ENCODE peak calls at places on chromosomes 2 and 18, in six cellular contexts. One of them, this sample, is unnamed.
A peak's percentile ranks its signal among the peaks of the same experiment; 100 is the strongest.

GRCh38 chr18:79524181-79525078 is 128.7 kb downstream of the NFATC1 start:
- DNase-seq in esophagus squamous epithelium: no peak
- DNase-seq in ovary: peak; percentile 6
- DNase-seq in GM23338: no peak
- DNase-seq in HepG2: no peak
- DNase-seq in HCT116: no peak
- DNase-seq in this sample: no peak

GRCh38 chr2:216695401-216695821 is at the start of gene IGFBP5:
- DNase-seq in esophagus squamous epithelium: no peak
- DNase-seq in ovary: peak; percentile 97
- DNase-seq in GM23338: peak; percentile 94
- DNase-seq in HepG2: no peak
- DNase-seq in HCT116: no peak
- DNase-seq in this sample: peak; percentile 68

GRCh38 chr2:182456784-182457183 is 29.9 kb upstream of the PDE1A start:
- DNase-seq in esophagus squamous epithelium: no peak
- DNase-seq in ovary: no peak
- DNase-seq in GM23338: no peak
- DNase-seq in HepG2: no peak
- DNase-seq in HCT116: no peak
- DNase-seq in this sample: no peak

GRCh38 chr2:126029316-126029715 is 626.6 kb upstream of the GYPC start:
- DNase-seq in esophagus squamous epithelium: no peak
- DNase-seq in ovary: no peak
- DNase-seq in GM23338: peak; percentile 55
- DNase-seq in HepG2: no peak
- DNase-seq in HCT116: no peak
- DNase-seq in this sample: no peak

GRCh38 chr2:36756438-36756837 is 59.9 kb downstream of the VIT start:
- DNase-seq in esophagus squamous epithelium: no peak
- DNase-seq in ovary: no peak
- DNase-seq in GM23338: no peak
- DNase-seq in HepG2: peak; percentile 13
- DNase-seq in HCT116: no peak
- DNase-seq in this sample: no peak

GRCh38 chr18:52152036-52152435 is 188.0 kb upstream of the DCC start:
- DNase-seq in esophagus squamous epithelium: no peak
- DNase-seq in ovary: no peak
- DNase-seq in GM23338: no peak
- DNase-seq in HepG2: no peak
- DNase-seq in HCT116: no peak
- DNase-seq in this sample: no peak

GRCh38 chr2:44778221-44778654 is 163.3 kb upstream of the SIX3 start:
- DNase-seq in esophagus squamous epithelium: no peak
- DNase-seq in ovary: no peak
- DNase-seq in GM23338: peak; percentile 67
- DNase-seq in HepG2: no peak
- DNase-seq in HCT116: no peak
- DNase-seq in this sample: no peak

GRCh38 chr2:178298785-178299212 is 104.5 kb downstream of the OSBPL6 start:
- DNase-seq in esophagus squamous epithelium: no peak
- DNase-seq in ovary: no peak
- DNase-seq in GM23338: no peak
- DNase-seq in HepG2: no peak
- DNase-seq in HCT116: peak; percentile 32
- DNase-seq in this sample: no peak

GRCh38 chr2:207747653-207748560 is 21.8 kb downstream of the FZD5 start:
- DNase-seq in esophagus squamous epithelium: no peak
- DNase-seq in ovary: no peak
- DNase-seq in GM23338: no peak
- DNase-seq in HepG2: peak; percentile 89
- DNase-seq in HCT116: no peak
- DNase-seq in this sample: no peak

GRCh38 chr2:173462908-173463840 is 108.5 kb downstream of the CDCA7 start:
- DNase-seq in esophagus squamous epithelium: no peak
- DNase-seq in ovary: no peak
- DNase-seq in GM23338: peak; percentile 23
- DNase-seq in HepG2: peak; percentile 77
- DNase-seq in HCT116: no peak
- DNase-seq in this sample: no peak

GRCh38 chr2:230503798-230504197 is 87.8 kb downstream of the SP100 start:
- DNase-seq in esophagus squamous epithelium: no peak
- DNase-seq in ovary: no peak
- DNase-seq in GM23338: no peak
- DNase-seq in HepG2: no peak
- DNase-seq in HCT116: no peak
- DNase-seq in this sample: no peak

GRCh38 chr2:160918909-160919503 is 241.2 kb upstream of the TANK start:
- DNase-seq in esophagus squamous epithelium: no peak
- DNase-seq in ovary: peak; percentile 64
- DNase-seq in GM23338: peak; percentile 84
- DNase-seq in HepG2: peak; percentile 37
- DNase-seq in HCT116: peak; percentile 21
- DNase-seq in this sample: peak; percentile 73

GRCh38 chr2:202140522-202141292 is 67.7 kb downstream of the KIAA2012 start:
- DNase-seq in esophagus squamous epithelium: no peak
- DNase-seq in ovary: no peak
- DNase-seq in GM23338: no peak
- DNase-seq in HepG2: no peak
- DNase-seq in HCT116: no peak
- DNase-seq in this sample: no peak

GRCh38 chr2:39334978-39335377 is 91.2 kb upstream of the CDKL4 start:
- DNase-seq in esophagus squamous epithelium: no peak
- DNase-seq in ovary: no peak
- DNase-seq in GM23338: no peak
- DNase-seq in HepG2: no peak
- DNase-seq in HCT116: no peak
- DNase-seq in this sample: no peak

GRCh38 chr18:22128954-22129353 is 40.4 kb upstream of the GATA6 start:
- DNase-seq in esophagus squamous epithelium: no peak
- DNase-seq in ovary: no peak
- DNase-seq in GM23338: no peak
- DNase-seq in HepG2: no peak
- DNase-seq in HCT116: no peak
- DNase-seq in this sample: no peak

GRCh38 chr18:22106536-22107292 is 62.7 kb upstream of the GATA6 start:
- DNase-seq in esophagus squamous epithelium: no peak
- DNase-seq in ovary: no peak
- DNase-seq in GM23338: no peak
- DNase-seq in HepG2: peak; percentile 12
- DNase-seq in HCT116: no peak
- DNase-seq in this sample: peak; percentile 57

GRCh38 chr2:69138793-69139510 is 126.0 kb downstream of the ANTXR1 start:
- DNase-seq in esophagus squamous epithelium: no peak
- DNase-seq in ovary: no peak
- DNase-seq in GM23338: no peak
- DNase-seq in HepG2: no peak
- DNase-seq in HCT116: peak; percentile 45
- DNase-seq in this sample: no peak

GRCh38 chr18:10798727-10799435 is 273.1 kb downstream of the NAPG start:
- DNase-seq in esophagus squamous epithelium: no peak
- DNase-seq in ovary: no peak
- DNase-seq in GM23338: peak; percentile 18
- DNase-seq in HepG2: peak; percentile 19
- DNase-seq in HCT116: no peak
- DNase-seq in this sample: no peak

GRCh38 chr2:54634564-54635511 is 88.6 kb upstream of the EML6 start:
- DNase-seq in esophagus squamous epithelium: no peak
- DNase-seq in ovary: peak; percentile 35
- DNase-seq in GM23338: peak; percentile 38
- DNase-seq in HepG2: no peak
- DNase-seq in HCT116: no peak
- DNase-seq in this sample: no peak

GRCh38 chr2:45653584-45653983 is 2.1 kb downstream of the PRKCE start:
- DNase-seq in esophagus squamous epithelium: no peak
- DNase-seq in ovary: no peak
- DNase-seq in GM23338: no peak
- DNase-seq in HepG2: no peak
- DNase-seq in HCT116: no peak
- DNase-seq in this sample: no peak

GRCh38 chr2:104332733-104333132 is 521.2 kb upstream of the POU3F3 start:
- DNase-seq in esophagus squamous epithelium: no peak
- DNase-seq in ovary: no peak
- DNase-seq in GM23338: peak; percentile 54
- DNase-seq in HepG2: no peak
- DNase-seq in HCT116: no peak
- DNase-seq in this sample: no peak

GRCh38 chr2:47501374-47502200 is 98.6 kb downstream of the MSH2 start:
- DNase-seq in esophagus squamous epithelium: no peak
- DNase-seq in ovary: no peak
- DNase-seq in GM23338: no peak
- DNase-seq in HepG2: no peak
- DNase-seq in HCT116: no peak
- DNase-seq in this sample: no peak

GRCh38 chr2:199471443-199472057 is 13.8 kb upstream of the SATB2 start:
- DNase-seq in esophagus squamous epithelium: no peak
- DNase-seq in ovary: no peak
- DNase-seq in GM23338: peak; percentile 94
- DNase-seq in HepG2: peak; percentile 53
- DNase-seq in HCT116: no peak
- DNase-seq in this sample: peak; percentile 83

GRCh38 chr2:28377984-28378678 is 14.5 kb upstream of the FOSL2 start:
- DNase-seq in esophagus squamous epithelium: no peak
- DNase-seq in ovary: no peak
- DNase-seq in GM23338: no peak
- DNase-seq in HepG2: no peak
- DNase-seq in HCT116: no peak
- DNase-seq in this sample: peak; percentile 82

GRCh38 chr2:28381225-28382180 is 11.2 kb upstream of the FOSL2 start:
- DNase-seq in esophagus squamous epithelium: no peak
- DNase-seq in ovary: no peak
- DNase-seq in GM23338: no peak
- DNase-seq in HepG2: no peak
- DNase-seq in HCT116: no peak
- DNase-seq in this sample: no peak

GRCh38 chr2:28377201-28377816 is 15.3 kb upstream of the FOSL2 start:
- DNase-seq in esophagus squamous epithelium: no peak
- DNase-seq in ovary: no peak
- DNase-seq in GM23338: no peak
- DNase-seq in HepG2: no peak
- DNase-seq in HCT116: no peak
- DNase-seq in this sample: peak; percentile 51

GRCh38 chr2:28380185-28380584 is 12.5 kb upstream of the FOSL2 start:
- DNase-seq in esophagus squamous epithelium: no peak
- DNase-seq in ovary: no peak
- DNase-seq in GM23338: no peak
- DNase-seq in HepG2: no peak
- DNase-seq in HCT116: no peak
- DNase-seq in this sample: no peak

GRCh38 chr2:28378679-28379392 is 13.8 kb upstream of the FOSL2 start:
- DNase-seq in esophagus squamous epithelium: no peak
- DNase-seq in ovary: no peak
- DNase-seq in GM23338: no peak
- DNase-seq in HepG2: no peak
- DNase-seq in HCT116: no peak
- DNase-seq in this sample: no peak
- H3K4me3 ChIP-seq in esophagus squamous epithelium: peak overlapping the region; percentile 9
- H3K4me3 ChIP-seq in ovary: no peak overlapping the region
- H3K4me3 ChIP-seq in GM23338: no peak overlapping the region
- H3K4me3 ChIP-seq in HepG2: no peak overlapping the region
- H3K4me3 ChIP-seq in HCT116: no peak overlapping the region
- H3K4me3 ChIP-seq in this sample: no peak overlapping the region

DNA sequence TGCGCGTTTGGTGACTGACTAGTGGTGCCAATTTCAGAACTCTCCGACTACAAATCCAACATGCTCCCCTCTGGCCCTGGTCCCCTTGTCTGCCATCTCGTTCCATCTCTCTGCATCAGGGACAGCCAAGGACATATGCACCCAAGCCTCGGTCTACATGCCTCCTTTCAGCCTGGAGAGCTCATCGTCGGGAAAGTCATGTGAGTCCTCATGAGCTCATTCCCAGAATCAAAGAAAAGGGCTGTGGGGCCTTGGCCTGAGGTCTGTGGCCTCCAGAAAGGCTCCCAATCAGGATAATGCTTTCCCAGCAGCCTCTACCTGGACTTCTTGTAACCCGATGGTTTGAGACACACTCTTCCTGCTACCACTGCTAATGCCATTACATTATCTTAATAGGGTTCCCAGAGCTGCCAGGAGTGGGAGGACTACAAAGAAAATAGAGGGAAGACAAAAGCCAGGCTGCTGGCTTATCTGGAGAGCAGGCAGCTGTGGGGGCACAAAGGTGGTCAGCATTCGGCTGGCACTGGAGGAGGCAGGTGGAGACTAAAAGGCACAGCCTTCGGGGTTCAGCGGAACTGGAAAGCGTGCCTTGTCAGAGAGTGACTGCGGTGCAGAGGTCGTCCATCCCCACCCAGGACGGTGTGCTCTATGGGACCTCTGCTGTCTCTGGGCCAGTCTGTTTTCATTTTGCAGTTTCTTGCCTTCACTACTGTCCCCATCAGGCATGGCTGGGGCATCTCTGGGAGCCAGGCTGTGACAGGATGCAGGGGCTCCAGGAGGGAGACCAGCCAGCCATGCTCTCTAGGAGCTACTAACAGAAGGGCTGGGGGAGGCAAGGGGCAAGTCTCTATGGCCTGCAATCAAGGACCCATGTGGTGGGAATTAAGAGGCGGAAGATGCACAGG is 104.4 kb upstream of the SMAD2 start:
- DNase-seq in esophagus squamous epithelium: no peak
- DNase-seq in ovary: no peak
- DNase-seq in GM23338: no peak
- DNase-seq in HepG2: no peak
- DNase-seq in HCT116: no peak
- DNase-seq in this sample: no peak
- H3K27ac ChIP-seq in esophagus squamous epithelium: peak overlapping the region; percentile 63
- H3K27ac ChIP-seq in ovary: no peak overlapping the region
- H3K27ac ChIP-seq in GM23338: no peak overlapping the region
- H3K27ac ChIP-seq in HepG2: no peak overlapping the region
- H3K27ac ChIP-seq in HCT116: no peak overlapping the region
- H3K27ac ChIP-seq in this sample: no peak overlapping the region

GRCh38 chr2:191748528-191749180 is 70.7 kb downstream of the NABP1 start:
- DNase-seq in esophagus squamous epithelium: no peak
- DNase-seq in ovary: no peak
- DNase-seq in GM23338: no peak
- DNase-seq in HepG2: no peak
- DNase-seq in HCT116: no peak
- DNase-seq in this sample: no peak

GRCh38 chr2:191748050-191748449 is 70.1 kb downstream of the NABP1 start:
- DNase-seq in esophagus squamous epithelium: no peak
- DNase-seq in ovary: no peak
- DNase-seq in GM23338: no peak
- DNase-seq in HepG2: no peak
- DNase-seq in HCT116: no peak
- DNase-seq in this sample: no peak

GRCh38 chr2:191746809-191747208 is 68.9 kb downstream of the NABP1 start:
- DNase-seq in esophagus squamous epithelium: no peak
- DNase-seq in ovary: no peak
- DNase-seq in GM23338: no peak
- DNase-seq in HepG2: no peak
- DNase-seq in HCT116: no peak
- DNase-seq in this sample: no peak

GRCh38 chr2:191746306-191746705 is 68.4 kb downstream of the NABP1 start:
- DNase-seq in esophagus squamous epithelium: no peak
- DNase-seq in ovary: no peak
- DNase-seq in GM23338: no peak
- DNase-seq in HepG2: no peak
- DNase-seq in HCT116: no peak
- DNase-seq in this sample: no peak

GRCh38 chr2:191749181-191749540 is 71.2 kb downstream of the NABP1 start:
- DNase-seq in esophagus squamous epithelium: no peak
- DNase-seq in ovary: no peak
- DNase-seq in GM23338: no peak
- DNase-seq in HepG2: no peak
- DNase-seq in HCT116: peak; percentile 8
- DNase-seq in this sample: no peak
- H3K27me3 ChIP-seq in esophagus squamous epithelium: no peaks in the 10 kb centered on the region
- H3K27me3 ChIP-seq in ovary: no peaks in the 10 kb centered on the region
- H3K27me3 ChIP-seq in GM23338: no peaks in the 10 kb centered on the region
- H3K27me3 ChIP-seq in HepG2: no peaks in the 10 kb centered on the region
- H3K27me3 ChIP-seq in HCT116: no peaks in the 10 kb centered on the region
- H3K27me3 ChIP-seq in this sample: no peaks in the 10 kb centered on the region

GRCh38 chr18:63202814-63203213 is 116.8 kb downstream of the BCL2 start:
- DNase-seq in esophagus squamous epithelium: no peak
- DNase-seq in ovary: no peak
- DNase-seq in GM23338: no peak
- DNase-seq in HepG2: no peak
- DNase-seq in HCT116: no peak
- DNase-seq in this sample: no peak
- H3K4me3 ChIP-seq in esophagus squamous epithelium: no peak overlapping the region
- H3K4me3 ChIP-seq in ovary: no peak overlapping the region
- H3K4me3 ChIP-seq in GM23338: no peak overlapping the region
- H3K4me3 ChIP-seq in HepG2: no peak overlapping the region
- H3K4me3 ChIP-seq in HCT116: no peak overlapping the region
- H3K4me3 ChIP-seq in this sample: no peak overlapping the region